ENCODE peak calls at places on chromosome 13, in six cellular contexts. One of them, this sample, is unnamed.

GRCh38 chr13:80850771-80851170 is 509.8 kb upstream of the SPRY2 start:
- DNase-seq in aorta: no peak
- DNase-seq in T-cell: no peak
- DNase-seq in AG08395: no peak
- DNase-seq in memory B cell: no peak
- DNase-seq in activated CD4-positive, alpha-beta T cell treated with anti-CD3 and anti-CD28 coated beads for 24 hours: no peak
- DNase-seq in this sample: no peak

GRCh38 chr13:37443538-37443937 is 155.0 kb downstream of the POSTN start:
- DNase-seq in T-cell: no peak
- DNase-seq in AG08395: peak
- DNase-seq in memory B cell: no peak
- DNase-seq in activated CD4-positive, alpha-beta T cell treated with anti-CD3 and anti-CD28 coated beads for 24 hours: no peak
- DNase-seq in aorta: no peak
- DNase-seq in this sample: peak

GRCh38 chr13:48393030-48393697 is 19.7 kb downstream of the LPAR6 start:
- DNase-seq in T-cell: no peak
- DNase-seq in activated CD4-positive, alpha-beta T cell treated with anti-CD3 and anti-CD28 coated beads for 24 hours: no peak
- DNase-seq in memory B cell: no peak
- DNase-seq in aorta: no peak
- DNase-seq in AG08395: no peak
- DNase-seq in this sample: no peak

GRCh38 chr13:30905932-30906383 is at the start of gene MEDAG:
- DNase-seq in T-cell: no peak
- DNase-seq in AG08395: peak
- DNase-seq in activated CD4-positive, alpha-beta T cell treated with anti-CD3 and anti-CD28 coated beads for 24 hours: no peak
- DNase-seq in memory B cell: no peak
- DNase-seq in aorta: peak
- DNase-seq in this sample: peak

GRCh38 chr13:95620498-95621140 is 23.9 kb downstream of the DZIP1 start:
- DNase-seq in aorta: no peak
- DNase-seq in AG08395: no peak
- DNase-seq in T-cell: no peak
- DNase-seq in activated CD4-positive, alpha-beta T cell treated with anti-CD3 and anti-CD28 coated beads for 24 hours: no peak
- DNase-seq in memory B cell: no peak
- DNase-seq in this sample: no peak

GRCh38 chr13:51041126-51041525 is 69.9 kb downstream of the C13orf42 start:
- DNase-seq in memory B cell: no peak
- DNase-seq in T-cell: no peak
- DNase-seq in AG08395: no peak
- DNase-seq in aorta: no peak
- DNase-seq in activated CD4-positive, alpha-beta T cell treated with anti-CD3 and anti-CD28 coated beads for 24 hours: no peak
- DNase-seq in this sample: no peak

GRCh38 chr13:43085545-43085944 is 62.2 kb downstream of the DNAJC15 start:
- DNase-seq in activated CD4-positive, alpha-beta T cell treated with anti-CD3 and anti-CD28 coated beads for 24 hours: no peak
- DNase-seq in T-cell: no peak
- DNase-seq in AG08395: peak
- DNase-seq in memory B cell: no peak
- DNase-seq in aorta: no peak
- DNase-seq in this sample: peak

GRCh38 chr13:74528751-74529513 is 394.7 kb upstream of the KLF12 start:
- DNase-seq in activated CD4-positive, alpha-beta T cell treated with anti-CD3 and anti-CD28 coated beads for 24 hours: no peak
- DNase-seq in aorta: no peak
- DNase-seq in T-cell: no peak
- DNase-seq in memory B cell: no peak
- DNase-seq in AG08395: no peak
- DNase-seq in this sample: no peak

GRCh38 chr13:110677731-110678545 is 28.0 kb downstream of the CARS2 start:
- DNase-seq in memory B cell: peak
- DNase-seq in AG08395: no peak
- DNase-seq in aorta: no peak
- DNase-seq in T-cell: no peak
- DNase-seq in activated CD4-positive, alpha-beta T cell treated with anti-CD3 and anti-CD28 coated beads for 24 hours: no peak
- DNase-seq in this sample: no peak

GRCh38 chr13:113846639-113847318 is 17.1 kb downstream of the GAS6 start:
- DNase-seq in AG08395: no peak
- DNase-seq in aorta: no peak
- DNase-seq in memory B cell: no peak
- DNase-seq in T-cell: no peak
- DNase-seq in activated CD4-positive, alpha-beta T cell treated with anti-CD3 and anti-CD28 coated beads for 24 hours: no peak
- DNase-seq in this sample: no peak

GRCh38 chr13:24627864-24628418 is 52.3 kb upstream of the ATP12A start:
- DNase-seq in activated CD4-positive, alpha-beta T cell treated with anti-CD3 and anti-CD28 coated beads for 24 hours: no peak
- DNase-seq in AG08395: no peak
- DNase-seq in memory B cell: no peak
- DNase-seq in T-cell: no peak
- DNase-seq in aorta: no peak
- DNase-seq in this sample: peak

GRCh38 chr13:67416047-67416925 is 186.2 kb upstream of the PCDH9 start:
- DNase-seq in T-cell: no peak
- DNase-seq in memory B cell: no peak
- DNase-seq in AG08395: peak
- DNase-seq in aorta: no peak
- DNase-seq in activated CD4-positive, alpha-beta T cell treated with anti-CD3 and anti-CD28 coated beads for 24 hours: no peak
- DNase-seq in this sample: peak

GRCh38 chr13:27857271-27857670 is 62.5 kb upstream of the PDX1 start:
- DNase-seq in memory B cell: no peak
- DNase-seq in AG08395: no peak
- DNase-seq in T-cell: no peak
- DNase-seq in activated CD4-positive, alpha-beta T cell treated with anti-CD3 and anti-CD28 coated beads for 24 hours: no peak
- DNase-seq in aorta: no peak
- DNase-seq in this sample: peak

GRCh38 chr13:48094404-48094780 is 512 bp downstream of the MED4 start:
- DNase-seq in memory B cell: no peak
- DNase-seq in T-cell: no peak
- DNase-seq in aorta: no peak
- DNase-seq in AG08395: peak
- DNase-seq in activated CD4-positive, alpha-beta T cell treated with anti-CD3 and anti-CD28 coated beads for 24 hours: no peak
- DNase-seq in this sample: peak

GRCh38 chr13:97226788-97227627 is 4.9 kb downstream of the MBNL2 start:
- DNase-seq in AG08395: no peak
- DNase-seq in T-cell: no peak
- DNase-seq in memory B cell: no peak
- DNase-seq in aorta: no peak
- DNase-seq in activated CD4-positive, alpha-beta T cell treated with anti-CD3 and anti-CD28 coated beads for 24 hours: no peak
- DNase-seq in this sample: no peak

GRCh38 chr13:91719033-91719432 is 320.6 kb downstream of the GPC5 start:
- DNase-seq in T-cell: no peak
- DNase-seq in activated CD4-positive, alpha-beta T cell treated with anti-CD3 and anti-CD28 coated beads for 24 hours: no peak
- DNase-seq in aorta: no peak
- DNase-seq in memory B cell: no peak
- DNase-seq in AG08395: no peak
- DNase-seq in this sample: no peak

GRCh38 chr13:43107780-43108179 is 84.4 kb downstream of the DNAJC15 start:
- DNase-seq in activated CD4-positive, alpha-beta T cell treated with anti-CD3 and anti-CD28 coated beads for 24 hours: no peak
- DNase-seq in aorta: no peak
- DNase-seq in T-cell: no peak
- DNase-seq in memory B cell: no peak
- DNase-seq in AG08395: no peak
- DNase-seq in this sample: no peak

GRCh38 chr13:25731037-25731436 is 320.8 kb downstream of the SHISA2 start:
- DNase-seq in memory B cell: no peak
- DNase-seq in activated CD4-positive, alpha-beta T cell treated with anti-CD3 and anti-CD28 coated beads for 24 hours: no peak
- DNase-seq in aorta: no peak
- DNase-seq in AG08395: no peak
- DNase-seq in T-cell: no peak
- DNase-seq in this sample: no peak

GRCh38 chr13:52353116-52353718 is 52.8 kb downstream of the THSD1 start:
- DNase-seq in memory B cell: no peak
- DNase-seq in activated CD4-positive, alpha-beta T cell treated with anti-CD3 and anti-CD28 coated beads for 24 hours: no peak
- DNase-seq in T-cell: no peak
- DNase-seq in AG08395: peak
- DNase-seq in aorta: no peak
- DNase-seq in this sample: peak

GRCh38 chr13:39037410-39037879 is 444 bp downstream of the PROSER1 start:
- DNase-seq in memory B cell: no peak
- DNase-seq in aorta: no peak
- DNase-seq in T-cell: peak
- DNase-seq in activated CD4-positive, alpha-beta T cell treated with anti-CD3 and anti-CD28 coated beads for 24 hours: no peak
- DNase-seq in AG08395: no peak
- DNase-seq in this sample: no peak

This sample was measured in myocyte.